ENCODE peak calls at places on chromosome 5, in six cellular contexts. R, Y, P, Q, X and L are unnamed samples.

GRCh38 chr5:170863646-170864045 is 1.8 kb downstream of the RANBP17 start:
- DNase-seq in P (peak), Q (no peak), X (no peak), R (no peak), Y (peak), L (peak)

GRCh38 chr5:41232797-41233196 is 19.5 kb upstream of the C6 start:
- DNase-seq in Y (no peak), P (no peak), X (no peak), Q (no peak), R (no peak), L (no peak)

GRCh38 chr5:134174841-134175839 is 1.6 kb downstream of the SKP1 start:
- DNase-seq in Q (peak), Y (peak), X (no peak), P (peak), R (no peak), L (peak)

GRCh38 chr5:124317471-124317870 is 429.0 kb downstream of the ZNF608 start:
- DNase-seq in Y (no peak), R (no peak), P (no peak), X (no peak), Q (no peak), L (no peak)

GRCh38 chr5:147464211-147464610 is 45.7 kb downstream of the DPYSL3 start:
- DNase-seq in X (no peak), Y (peak), P (peak), Q (peak), R (no peak), L (peak)

GRCh38 chr5:8907168-8907868 is 638.6 kb downstream of the SEMA5A start:
- DNase-seq in Y (peak), R (no peak), Q (no peak), P (peak), X (no peak), L (peak)

GRCh38 chr5:124555179-124555578 is 191.3 kb downstream of the ZNF608 start:
- DNase-seq in X (no peak), Q (no peak), Y (no peak), P (no peak), R (no peak), L (no peak)

GRCh38 chr5:132010645-132011560 is 555 bp downstream of the ACSL6 start:
- DNase-seq in X (no peak), P (no peak), Y (no peak), R (no peak), Q (no peak), L (no peak)

GRCh38 chr5:10036136-10036535 is 213.6 kb downstream of the ATPSCKMT start:
- DNase-seq in Y (no peak), R (no peak), P (peak), Q (no peak), X (no peak), L (peak)

GRCh38 chr5:133844836-133845235 is 123.6 kb downstream of the C5orf15 start:
- DNase-seq in Q (no peak), P (no peak), R (no peak), Y (no peak), X (no peak), L (no peak)

GRCh38 chr5:68450245-68450852 is 234.8 kb downstream of the PIK3R1 start:
- DNase-seq in P (peak), R (no peak), Y (no peak), Q (no peak), X (no peak), L (peak)
- H3K27ac ChIP-seq in P (no peak), R (no peak), Y (no peak), Q (no peak), X (no peak), L (no peak)

DNA sequence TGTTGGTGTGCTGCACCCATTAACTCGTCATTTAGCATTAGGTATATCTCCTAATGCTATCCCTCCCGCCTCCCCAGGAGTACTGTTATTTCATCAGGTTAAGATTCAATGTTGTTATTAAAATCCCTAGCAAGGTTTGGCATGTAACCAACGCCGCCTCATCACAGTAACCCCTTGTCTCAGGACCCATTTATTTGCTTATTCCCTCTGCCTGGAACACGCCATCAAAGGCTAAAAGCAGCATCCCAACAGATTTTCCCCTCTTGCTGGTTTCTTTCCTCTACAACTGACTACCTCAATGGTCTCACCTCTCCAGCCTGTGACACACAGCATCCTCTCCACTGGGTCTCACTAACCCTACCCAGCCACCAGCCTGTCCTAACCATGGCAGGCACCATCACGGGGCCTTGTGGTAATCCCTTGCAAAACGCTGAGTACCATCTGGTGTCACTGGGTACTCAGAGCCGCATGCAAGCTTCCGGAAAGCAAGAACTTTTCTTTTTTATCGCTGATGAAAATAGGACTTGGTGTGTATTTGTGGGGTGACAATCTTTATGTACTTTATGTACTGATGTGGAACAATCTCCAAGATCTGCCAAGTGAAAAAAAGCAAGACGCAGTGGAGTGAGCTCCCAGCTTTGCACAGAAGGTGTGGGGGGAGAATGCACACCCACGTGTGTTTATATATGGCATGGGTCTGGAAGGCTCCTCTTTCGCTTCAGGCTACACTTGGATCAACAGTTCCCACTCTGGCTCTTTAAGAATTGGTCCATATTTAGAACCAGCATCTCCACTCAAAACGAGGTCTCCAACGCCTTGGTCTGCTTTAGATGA is 6.1 kb downstream of the RPS14 start:
- DNase-seq in R (no peak), X (no peak), P (no peak), Q (no peak), Y (no peak), L (no peak)
- H3K27ac ChIP-seq in R (no peak), X (no peak), P (no peak), Q (no peak), Y (no peak), L (no peak)

GRCh38 chr5:177303121-177303924 is at the start of the genes PRELID1 and RAB24:
- DNase-seq in X (peak), Y (peak), Q (peak), P (peak), R (peak), L (peak)
- H3K27ac ChIP-seq in X (peak), Y (peak), Q (peak), P (peak), R (no peak), L (peak)

GRCh38 chr5:141867651-141868050 is 10.6 kb downstream of the PCDH1 start:
- DNase-seq in R (no peak), Q (no peak), P (no peak), Y (no peak), X (no peak), L (no peak)

GRCh38 chr5:141869514-141869913 is 8.7 kb downstream of the PCDH1 start:
- DNase-seq in R (no peak), P (no peak), X (no peak), Y (no peak), Q (no peak), L (peak)

GRCh38 chr5:141867139-141867538 is 11.1 kb downstream of the PCDH1 start:
- DNase-seq in X (no peak), Y (no peak), P (no peak), R (no peak), Q (no peak), L (no peak)

GRCh38 chr5:141869040-141869439 is 9.2 kb downstream of the PCDH1 start:
- DNase-seq in R (no peak), P (no peak), Q (no peak), Y (no peak), X (no peak), L (no peak)

DNA sequence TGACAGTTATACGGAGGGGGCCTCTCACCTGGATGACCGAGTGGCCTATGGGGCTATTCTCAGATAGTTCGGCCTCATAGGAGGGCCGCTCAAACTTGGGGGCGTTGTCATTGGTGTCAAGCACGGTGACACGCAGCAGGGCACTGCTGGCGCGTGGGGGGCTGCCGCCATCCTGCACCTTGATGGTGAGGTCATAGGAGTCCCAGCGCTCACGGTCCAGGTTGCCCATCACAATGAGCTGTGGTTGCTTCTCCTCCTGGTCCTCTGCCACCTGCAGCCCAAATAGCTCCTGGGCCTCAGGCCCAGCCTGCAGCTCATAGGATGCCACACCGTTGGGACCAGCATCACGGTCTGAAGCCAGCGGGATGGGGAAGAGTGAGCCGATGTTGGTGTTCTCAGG is 9.7 kb downstream of the PCDH1 start:
- DNase-seq in Y (no peak), Q (no peak), R (no peak), P (no peak), X (no peak), L (no peak)
- H3K27ac ChIP-seq in Y (no peak), Q (no peak), R (no peak), P (no peak), X (no peak), L (no peak)

DNA sequence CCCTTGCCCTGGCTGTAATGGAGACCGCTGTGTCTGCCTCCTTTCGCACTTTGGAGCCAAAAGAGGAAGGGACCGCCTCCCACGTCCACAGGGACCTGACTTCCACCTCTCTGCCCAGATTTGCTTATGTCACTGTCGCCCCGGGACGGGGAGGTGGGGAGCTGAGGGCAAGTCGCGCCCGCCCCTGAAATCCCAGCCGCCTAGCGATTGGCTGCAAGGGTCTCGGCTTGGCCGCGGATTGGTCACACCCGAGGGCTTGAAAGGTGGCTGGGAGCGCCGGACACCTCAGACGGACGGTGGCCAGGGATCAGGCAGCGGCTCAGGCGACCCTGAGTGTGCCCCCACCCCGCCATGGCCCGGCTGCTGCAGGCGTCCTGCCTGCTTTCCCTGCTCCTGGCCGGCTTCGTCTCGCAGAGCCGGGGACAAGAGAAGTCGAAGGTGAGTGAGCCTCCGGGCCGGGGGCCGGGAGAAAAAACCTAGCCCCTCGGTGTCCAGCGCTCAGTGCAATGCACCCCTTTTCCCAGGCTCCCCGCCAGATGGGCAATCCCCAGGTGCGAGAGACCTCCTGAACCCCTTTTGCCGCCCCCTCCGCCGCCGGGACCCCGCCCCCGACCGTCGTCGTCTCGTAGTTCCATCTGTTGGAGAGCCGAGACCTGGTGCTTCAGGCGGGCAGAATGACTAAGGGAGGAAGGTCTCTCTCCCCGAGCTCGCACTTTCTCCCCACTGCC is at the start of gene GPX3:
- DNase-seq in Y (peak), R (peak), P (peak), X (peak), Q (peak), L (peak)
- H3K27ac ChIP-seq in Y (no peak), R (no peak), P (no peak), X (peak), Q (peak), L (no peak)

GRCh38 chr5:107381189-107381856 is 289.4 kb downstream of the EFNA5 start:
- DNase-seq in Q (peak), Y (peak), X (no peak), R (no peak), P (peak), L (peak)
- H3K27ac ChIP-seq in Q (peak), Y (peak), X (no peak), R (no peak), P (no peak), L (no peak)